ENCODE peak calls at places on chromosome 5, in seven cellular contexts. L, C, X, V, F, T and W are unnamed samples.

GRCh38 chr5:52710972-52711596 is 76.6 kb upstream of the ITGA1 start:
- ATAC-seq in L (no peak), C (no peak), X (no peak), V (no peak), F (no peak), T (peak; percentile 42), W (no peak)

GRCh38 chr5:32083981-32084430 is 90.1 kb downstream of the GOLPH3 start:
- ATAC-seq in L (no peak), C (no peak), X (peak; percentile 56), V (peak; percentile 33), F (no peak), T (no peak), W (peak; percentile 42)

GRCh38 chr5:103307470-103307869 is 48.9 kb downstream of the MACIR start:
- ATAC-seq in L (no peak), C (no peak), X (no peak), V (no peak), F (no peak), T (no peak), W (no peak)

GRCh38 chr5:167783145-167783817 is 508.2 kb upstream of the WWC1 start:
- ATAC-seq in L (no peak), C (peak; percentile 19), X (no peak), V (no peak), F (no peak), T (no peak), W (no peak)

GRCh38 chr5:39219433-39219832 is at the start of gene FYB1:
- ATAC-seq in L (no peak), C (peak; percentile 65), X (peak; percentile 59), V (no peak), F (no peak), T (peak; percentile 22), W (peak; percentile 37)

GRCh38 chr5:11640474-11640873 is 263.8 kb downstream of the CTNND2 start:
- ATAC-seq in L (no peak), C (no peak), X (no peak), V (no peak), F (no peak), T (no peak), W (no peak)

GRCh38 chr5:174532453-174533126 is 191.8 kb upstream of the MSX2 start:
- ATAC-seq in L (peak; percentile 95), C (peak; percentile 98), X (peak; percentile 83), V (peak; percentile 98), F (no peak), T (peak; percentile 96), W (peak; percentile 94)

GRCh38 chr5:80186634-80187033 is 69.2 kb downstream of the SERINC5 start:
- ATAC-seq in L (no peak), C (peak; percentile 18), X (no peak), V (no peak), F (no peak), T (no peak), W (no peak)

GRCh38 chr5:7851617-7852289 is 820 bp upstream of the CFAP90 start:
- ATAC-seq in L (no peak), C (peak; percentile 38), X (no peak), V (no peak), F (no peak), T (peak; percentile 91), W (no peak)

GRCh38 chr5:112126982-112127381 is 292.1 kb downstream of the EPB41L4A start:
- ATAC-seq in L (no peak), C (no peak), X (no peak), V (no peak), F (no peak), T (no peak), W (no peak)

GRCh38 chr5:23877847-23878246 is 370.4 kb downstream of the PRDM9 start:
- ATAC-seq in L (no peak), C (no peak), X (no peak), V (no peak), F (no peak), T (no peak), W (no peak)

GRCh38 chr5:110855961-110856360 is 117.2 kb downstream of the SLC25A46 start:
- ATAC-seq in L (no peak), C (no peak), X (no peak), V (no peak), F (no peak), T (no peak), W (no peak)

GRCh38 chr5:78787763-78788162 is 139.2 kb upstream of the LHFPL2 start:
- ATAC-seq in L (no peak), C (peak; percentile 61), X (no peak), V (no peak), F (no peak), T (no peak), W (peak; percentile 66)

GRCh38 chr5:94308442-94308841 is 310.0 kb downstream of the KIAA0825 start:
- ATAC-seq in L (no peak), C (no peak), X (no peak), V (no peak), F (no peak), T (no peak), W (no peak)

GRCh38 chr5:7364226-7364875 is 31.6 kb upstream of the ADCY2 start:
- ATAC-seq in L (no peak), C (no peak), X (no peak), V (no peak), F (no peak), T (no peak), W (no peak)

GRCh38 chr5:37893414-37894134 is 53.7 kb upstream of the GDNF start:
- ATAC-seq in L (no peak), C (no peak), X (no peak), V (no peak), F (no peak), T (no peak), W (no peak)

GRCh38 chr5:78287169-78287568 is 7.3 kb downstream of the AP3B1 start:
- ATAC-seq in L (no peak), C (no peak), X (no peak), V (no peak), F (no peak), T (no peak), W (no peak)

GRCh38 chr5:159017787-159018186 is 81.9 kb downstream of the EBF1 start:
- ATAC-seq in L (no peak), C (peak; percentile 69), X (peak; percentile 87), V (peak; percentile 64), F (no peak), T (no peak), W (peak; percentile 50)

GRCh38 chr5:1399737-1400136 is 45.5 kb downstream of the SLC6A3 start:
- ATAC-seq in L (no peak), C (no peak), X (no peak), V (no peak), F (no peak), T (no peak), W (no peak)

GRCh38 chr5:160036243-160036642 is 27.3 kb downstream of the TTC1 start:
- ATAC-seq in L (no peak), C (no peak), X (peak; percentile 83), V (no peak), F (no peak), T (no peak), W (no peak)

GRCh38 chr5:179827684-179828083 is 7.0 kb downstream of the SQSTM1 start:
- ATAC-seq in L (no peak), C (peak; percentile 58), X (peak; percentile 15), V (no peak), F (peak; percentile 32), T (no peak), W (peak; percentile 42)
- TF ChIP-seq CTCF in L (no peak), C (no peak), X (no peak), V (no peak), F (no peak), T (no peak), W (no peak)

GRCh38 chr5:90438100-90438499 is 28.5 kb upstream of the CETN3 start:
- ATAC-seq in L (no peak), C (peak; percentile 69), X (no peak), V (no peak), F (no peak), T (no peak), W (no peak)

GRCh38 chr5:90437663-90438062 is 28.1 kb upstream of the CETN3 start:
- ATAC-seq in L (no peak), C (peak; percentile 63), X (no peak), V (no peak), F (no peak), T (no peak), W (no peak)

GRCh38 chr5:90434116-90434714 is 24.7 kb upstream of the CETN3 start:
- ATAC-seq in L (no peak), C (peak; percentile 74), X (no peak), V (peak; percentile 93), F (peak; percentile 69), T (no peak), W (no peak)
- TF ChIP-seq CTCF in L (no peak), C (peak; percentile 41), X (peak; percentile 54), V (peak; percentile 53), F (peak; percentile 68), T (peak; percentile 42), W (peak; percentile 61)

GRCh38 chr5:179267671-179268071 is 77.6 kb downstream of the ADAMTS2 start:
- ATAC-seq in L (no peak), C (no peak), X (no peak), V (no peak), F (no peak), T (no peak), W (no peak)

GRCh38 chr5:179265529-179266290 is 79.6 kb downstream of the ADAMTS2 start:
- ATAC-seq in L (peak; percentile 90), C (peak; percentile 82), X (peak; percentile 94), V (no peak), F (no peak), T (peak; percentile 72), W (peak; percentile 97)

GRCh38 chr5:179268399-179268952 is 76.8 kb downstream of the ADAMTS2 start:
- ATAC-seq in L (no peak), C (no peak), X (no peak), V (no peak), F (no peak), T (no peak), W (no peak)

GRCh38 chr5:179266291-179267070 is 78.8 kb downstream of the ADAMTS2 start:
- ATAC-seq in L (no peak), C (no peak), X (no peak), V (no peak), F (no peak), T (no peak), W (no peak)

DNA sequence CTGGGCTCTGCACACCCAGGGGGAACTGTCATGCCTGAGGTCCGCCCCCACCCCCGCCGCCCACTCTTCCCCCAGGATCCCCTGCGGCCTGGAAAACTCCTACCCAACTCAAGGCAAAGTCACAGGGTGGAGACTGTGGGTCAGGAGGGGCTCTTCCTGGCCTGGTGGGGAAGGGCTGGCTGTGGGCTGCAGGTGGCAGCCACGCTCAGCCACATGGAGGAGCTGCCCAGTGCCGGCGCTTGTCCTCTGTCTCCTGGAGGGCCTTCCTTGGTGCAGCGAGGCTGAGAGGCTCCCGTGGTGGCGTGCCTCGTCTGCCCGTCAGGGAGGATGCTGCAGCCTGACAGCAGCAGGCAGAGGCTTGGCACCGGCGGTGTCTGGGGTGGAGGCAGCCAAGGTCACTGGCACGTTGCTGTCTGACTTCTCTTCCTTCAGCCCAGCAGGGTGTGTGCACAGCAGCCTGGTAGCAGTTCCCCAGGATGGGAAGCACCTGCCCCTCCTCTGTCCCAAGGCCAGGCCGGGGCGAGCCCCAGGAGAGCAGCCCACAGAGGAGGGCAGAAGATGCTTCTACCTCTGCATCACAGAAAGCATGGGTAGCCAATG is 78.1 kb downstream of the ADAMTS2 start:
- ATAC-seq in L (no peak), C (no peak), X (no peak), V (no peak), F (no peak), T (no peak), W (no peak)
- TF ChIP-seq CTCF in L (no peak), C (no peak), X (no peak), V (no peak), F (no peak), T (no peak), W (no peak)

DNA sequence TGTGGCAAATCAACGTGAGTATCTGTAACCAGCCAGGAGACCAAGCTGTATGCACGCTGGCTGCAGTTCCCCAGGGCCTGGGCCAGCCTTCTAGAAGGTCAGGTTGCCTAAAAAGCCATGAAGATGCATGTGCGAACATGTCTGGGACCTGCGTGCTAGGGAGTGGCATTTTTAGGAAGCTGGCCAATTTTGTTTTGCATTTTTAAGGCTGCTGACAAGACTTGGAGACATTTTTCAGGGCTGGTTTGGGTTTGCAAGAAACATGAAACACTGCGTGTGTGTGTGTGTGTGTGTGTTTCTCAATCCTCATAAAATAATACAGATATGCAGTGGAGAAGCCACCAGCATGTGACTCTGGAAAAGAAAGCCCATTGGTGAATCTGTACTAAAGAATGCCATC is 5.1 kb downstream of the TGFBI start:
- ATAC-seq in L (no peak), C (no peak), X (no peak), V (no peak), F (no peak), T (no peak), W (no peak)
- TF ChIP-seq CTCF in L (no peak), C (no peak), X (no peak), V (no peak), F (no peak), T (no peak), W (no peak)